ENCODE peak calls at places on chromosomes 2 and 18, in four cellular contexts. One of them, this sample, is unnamed.

GRCh38 chr18:76275913-76276312 is 219.1 kb downstream of the ZNF516 start:
- DNase-seq in GM23248: no peak
- DNase-seq in SK-N-SH: no peak
- DNase-seq in neural progenitor cell: no peak
- DNase-seq in this sample: no peak

GRCh38 chr2:69291004-69291650 is 95.9 kb downstream of the GFPT1 start:
- DNase-seq in SK-N-SH: no peak
- DNase-seq in GM23248: peak; percentile 68
- DNase-seq in neural progenitor cell: no peak
- DNase-seq in this sample: peak; percentile 28

GRCh38 chr2:229375241-229375640 is 104.2 kb upstream of the PID1 start:
- DNase-seq in neural progenitor cell: no peak
- DNase-seq in GM23248: peak; percentile 23
- DNase-seq in SK-N-SH: no peak
- DNase-seq in this sample: no peak

GRCh38 chr2:130252880-130253645 is 54.8 kb upstream of the TUBA3E start:
- DNase-seq in neural progenitor cell: no peak
- DNase-seq in SK-N-SH: peak; percentile 20
- DNase-seq in GM23248: peak; percentile 6
- DNase-seq in this sample: no peak

GRCh38 chr2:199261221-199261620 is 196.5 kb downstream of the SATB2 start:
- DNase-seq in neural progenitor cell: peak; percentile 3
- DNase-seq in SK-N-SH: no peak
- DNase-seq in GM23248: peak; percentile 71
- DNase-seq in this sample: peak; percentile 82

GRCh38 chr2:26184555-26185303 is 11.8 kb downstream of the GAREM2 start:
- DNase-seq in SK-N-SH: peak; percentile 35
- DNase-seq in neural progenitor cell: peak; percentile 92
- DNase-seq in GM23248: peak; percentile 95
- DNase-seq in this sample: no peak

GRCh38 chr2:37856101-37856751 is 68.9 kb upstream of the RMDN2 start:
- DNase-seq in SK-N-SH: peak; percentile 89
- DNase-seq in GM23248: no peak
- DNase-seq in neural progenitor cell: no peak
- DNase-seq in this sample: no peak

GRCh38 chr2:168608796-168609195 is 152.7 kb downstream of the CERS6 start:
- DNase-seq in neural progenitor cell: no peak
- DNase-seq in GM23248: peak; percentile 12
- DNase-seq in SK-N-SH: no peak
- DNase-seq in this sample: no peak

GRCh38 chr2:167550448-167550847 is 662.2 kb downstream of the XIRP2 start:
- DNase-seq in GM23248: peak; percentile 45
- DNase-seq in SK-N-SH: peak; percentile 20
- DNase-seq in neural progenitor cell: peak; percentile 41
- DNase-seq in this sample: peak; percentile 59

GRCh38 chr2:172234716-172235661 is 132.3 kb upstream of the DLX2 start:
- DNase-seq in SK-N-SH: peak; percentile 77
- DNase-seq in GM23248: peak; percentile 39
- DNase-seq in neural progenitor cell: peak; percentile 75
- DNase-seq in this sample: no peak

GRCh38 chr2:190653231-190653630 is 4.3 kb downstream of the NAB1 start:
- DNase-seq in neural progenitor cell: no peak
- DNase-seq in SK-N-SH: no peak
- DNase-seq in GM23248: peak; percentile 7
- DNase-seq in this sample: no peak

GRCh38 chr2:6679481-6679880 is 186.2 kb downstream of the CMPK2 start:
- DNase-seq in neural progenitor cell: peak; percentile 21
- DNase-seq in GM23248: no peak
- DNase-seq in SK-N-SH: no peak
- DNase-seq in this sample: no peak

GRCh38 chr2:199433204-199433832 is 24.4 kb downstream of the SATB2 start:
- DNase-seq in neural progenitor cell: peak; percentile 27
- DNase-seq in SK-N-SH: no peak
- DNase-seq in GM23248: no peak
- DNase-seq in this sample: peak; percentile 75

GRCh38 chr18:78639597-78639950 is 340.0 kb upstream of the SALL3 start:
- DNase-seq in neural progenitor cell: no peak
- DNase-seq in GM23248: no peak
- DNase-seq in SK-N-SH: no peak
- DNase-seq in this sample: no peak

GRCh38 chr18:47953471-47953931 is 23.0 kb upstream of the SMAD2 start:
- DNase-seq in GM23248: peak; percentile 82
- DNase-seq in neural progenitor cell: peak; percentile 68
- DNase-seq in SK-N-SH: no peak
- DNase-seq in this sample: peak; percentile 11

GRCh38 chr18:48674758-48675157 is 135.9 kb downstream of the CTIF start:
- DNase-seq in neural progenitor cell: no peak
- DNase-seq in GM23248: no peak
- DNase-seq in SK-N-SH: no peak
- DNase-seq in this sample: no peak

GRCh38 chr18:36831139-36831538 is 2.2 kb downstream of the KIAA1328 start:
- DNase-seq in neural progenitor cell: no peak
- DNase-seq in GM23248: peak; percentile 69
- DNase-seq in SK-N-SH: no peak
- DNase-seq in this sample: peak; percentile 39

GRCh38 chr2:213649176-213649575 is 364.9 kb downstream of the SPAG16 start:
- DNase-seq in SK-N-SH: no peak
- DNase-seq in GM23248: no peak
- DNase-seq in neural progenitor cell: no peak
- DNase-seq in this sample: peak; percentile 48

GRCh38 chr18:74356959-74357358 is 41.3 kb downstream of the C18orf63 start:
- DNase-seq in SK-N-SH: no peak
- DNase-seq in neural progenitor cell: no peak
- DNase-seq in GM23248: no peak
- DNase-seq in this sample: no peak
- H2AFZ ChIP-seq in SK-N-SH: no peak overlapping the region
- H2AFZ ChIP-seq in neural progenitor cell: no peak overlapping the region
- H2AFZ ChIP-seq in GM23248: no peak overlapping the region
- H2AFZ ChIP-seq in this sample: no peak overlapping the region

GRCh38 chr2:12050381-12050780 is 303.9 kb downstream of the LPIN1 start:
- DNase-seq in neural progenitor cell: no peak
- DNase-seq in SK-N-SH: no peak
- DNase-seq in GM23248: peak; percentile 89
- DNase-seq in this sample: peak; percentile 90
- TF ChIP-seq EZH2phosphoT487 in neural progenitor cell: no peak
- TF ChIP-seq EZH2phosphoT487 in SK-N-SH: no peak
- TF ChIP-seq EZH2phosphoT487 in GM23248: no peak
- TF ChIP-seq EZH2phosphoT487 in this sample: no peak

GRCh38 chr2:181784556-181784955 is 104.2 kb upstream of the NEUROD1 start:
- DNase-seq in GM23248: peak; percentile 50
- DNase-seq in neural progenitor cell: no peak
- DNase-seq in SK-N-SH: no peak
- DNase-seq in this sample: peak; percentile 56
- H2AFZ ChIP-seq in GM23248: no peak overlapping the region
- H2AFZ ChIP-seq in neural progenitor cell: no peak overlapping the region
- H2AFZ ChIP-seq in SK-N-SH: no peak overlapping the region
- H2AFZ ChIP-seq in this sample: no peak overlapping the region

DNA sequence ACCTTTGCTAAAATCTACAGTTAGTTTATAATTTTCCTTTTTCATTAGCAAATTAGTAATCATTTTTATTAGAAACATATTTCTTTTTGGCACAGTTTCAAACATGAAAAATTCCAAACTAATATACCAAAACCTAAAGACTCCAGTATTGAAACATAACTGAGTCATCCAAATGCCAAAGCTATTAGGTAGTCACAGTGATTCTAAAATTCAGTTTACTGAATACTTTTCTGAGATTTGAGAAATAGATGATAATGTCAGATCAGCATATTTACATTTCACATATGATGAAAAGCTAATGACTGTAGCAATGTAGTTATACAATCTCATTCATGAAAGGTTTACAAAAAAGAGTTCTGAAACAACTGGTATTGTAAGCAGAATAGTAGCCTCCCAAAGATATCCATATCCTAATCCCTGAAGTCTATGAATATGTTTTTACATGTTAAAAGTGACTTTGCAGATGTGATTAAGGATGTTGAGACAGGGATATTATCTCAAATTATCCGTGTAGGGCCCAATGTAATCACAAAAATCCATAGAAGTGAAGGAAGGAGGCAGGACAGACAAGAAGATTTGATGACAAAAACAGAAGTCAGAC is 680.2 kb upstream of the CHAC2 start:
- DNase-seq in SK-N-SH: no peak
- DNase-seq in neural progenitor cell: no peak
- DNase-seq in GM23248: peak; percentile 69
- DNase-seq in this sample: peak; percentile 90
- TF ChIP-seq EZH2phosphoT487 in SK-N-SH: no peak
- TF ChIP-seq EZH2phosphoT487 in neural progenitor cell: no peak
- TF ChIP-seq EZH2phosphoT487 in GM23248: no peak
- TF ChIP-seq EZH2phosphoT487 in this sample: no peak

GRCh38 chr2:164890533-164890932 is 48.9 kb upstream of the COBLL1 start:
- DNase-seq in GM23248: no peak
- DNase-seq in neural progenitor cell: no peak
- DNase-seq in SK-N-SH: peak; percentile 53
- DNase-seq in this sample: no peak
- H2AFZ ChIP-seq in GM23248: no peak overlapping the region
- H2AFZ ChIP-seq in neural progenitor cell: no peak overlapping the region
- H2AFZ ChIP-seq in SK-N-SH: no peak overlapping the region
- H2AFZ ChIP-seq in this sample: no peak overlapping the region

GRCh38 chr2:206989306-206989705 is 50.0 kb downstream of the CPO start:
- DNase-seq in GM23248: peak; percentile 37
- DNase-seq in neural progenitor cell: peak; percentile 64
- DNase-seq in SK-N-SH: peak; percentile 37
- DNase-seq in this sample: peak; percentile 71
- TF ChIP-seq EZH2phosphoT487 in GM23248: no peak
- TF ChIP-seq EZH2phosphoT487 in neural progenitor cell: no peak
- TF ChIP-seq EZH2phosphoT487 in SK-N-SH: no peak
- TF ChIP-seq EZH2phosphoT487 in this sample: no peak

DNA sequence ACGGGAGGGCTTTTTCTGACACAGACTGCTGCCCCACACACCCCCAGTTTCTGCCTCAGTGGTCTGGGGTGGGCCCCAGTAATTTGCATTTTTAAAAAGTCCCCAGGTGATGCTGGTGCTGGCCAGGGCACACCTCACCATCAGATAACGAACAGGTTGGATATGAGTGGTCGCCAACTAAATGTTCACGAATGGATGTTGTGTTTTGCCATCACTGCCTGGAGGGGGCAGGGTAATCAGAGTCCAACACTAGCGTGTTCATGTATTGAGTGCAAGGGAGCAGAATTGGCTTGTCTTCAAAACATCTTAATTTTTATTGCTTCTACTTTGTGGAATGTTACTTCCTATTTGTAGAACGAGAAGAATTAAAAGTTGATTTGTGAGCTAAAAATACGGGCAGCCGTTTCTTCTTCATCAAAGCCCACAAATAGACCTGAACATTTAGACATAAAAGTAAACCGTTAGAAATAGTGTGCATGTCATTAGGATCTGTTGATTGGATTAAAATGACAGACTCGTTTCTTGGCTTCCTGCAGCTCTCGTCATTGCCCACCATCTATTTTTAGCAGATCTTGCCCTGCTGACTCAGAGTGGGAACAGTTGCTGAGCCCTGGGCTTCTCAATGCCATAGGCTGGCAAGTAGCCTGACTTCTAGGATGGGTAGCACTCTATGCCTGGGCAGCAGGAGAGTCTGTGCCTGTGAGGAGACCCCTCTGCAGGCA is 45.2 kb downstream of the NCK2 start:
- DNase-seq in GM23248: peak; percentile 92
- DNase-seq in neural progenitor cell: no peak
- DNase-seq in SK-N-SH: no peak
- DNase-seq in this sample: peak; percentile 36
- H2AFZ ChIP-seq in GM23248: peak overlapping the region; percentile 17
- H2AFZ ChIP-seq in neural progenitor cell: no peak overlapping the region
- H2AFZ ChIP-seq in SK-N-SH: no peak overlapping the region
- H2AFZ ChIP-seq in this sample: no peak overlapping the region

GRCh38 chr18:58700209-58700608 is 28.9 kb downstream of the MALT1 start:
- DNase-seq in GM23248: no peak
- DNase-seq in neural progenitor cell: no peak
- DNase-seq in SK-N-SH: no peak
- DNase-seq in this sample: peak; percentile 19
- TF ChIP-seq EZH2phosphoT487 in GM23248: no peak
- TF ChIP-seq EZH2phosphoT487 in neural progenitor cell: no peak
- TF ChIP-seq EZH2phosphoT487 in SK-N-SH: no peak
- TF ChIP-seq EZH2phosphoT487 in this sample: no peak

GRCh38 chr18:46814394-46814793 is 57.5 kb upstream of the ST8SIA5 start:
- DNase-seq in GM23248: no peak
- DNase-seq in SK-N-SH: no peak
- DNase-seq in neural progenitor cell: peak; percentile 25
- DNase-seq in this sample: no peak
- H2AFZ ChIP-seq in GM23248: no peak overlapping the region
- H2AFZ ChIP-seq in SK-N-SH: no peak overlapping the region
- H2AFZ ChIP-seq in neural progenitor cell: no peak overlapping the region
- H2AFZ ChIP-seq in this sample: no peak overlapping the region

This sample was measured in PC-3.